ENCODE peak calls at places on chromosomes 6 and 20, in four cellular contexts. V is K562, L is HL-60, I is GM12878. Q is an unnamed sample.

GRCh38 chr6:112249489-112249888 is 4.9 kb downstream of the LAMA4 start:
- DNase-seq in I (no peak), V (no peak), L (no peak), Q (no peak)

GRCh38 chr6:99779631-99780555 is 173.3 kb downstream of the PRDM13 start:
- DNase-seq in L (no peak), V (no peak), I (no peak), Q (no peak)

GRCh38 chr20:49433387-49433786 is 49.1 kb downstream of the KCNB1 start:
- DNase-seq in I (no peak), L (no peak), V (no peak), Q (no peak)

GRCh38 chr6:150267686-150268561 is 100.9 kb upstream of the IYD start:
- DNase-seq in I (no peak), V (peak; percentile 58), L (no peak), Q (no peak)

GRCh38 chr6:70413829-70414494 is 654 bp downstream of the FAM135A start:
- DNase-seq in V (no peak), I (no peak), L (no peak), Q (no peak)

GRCh38 chr6:43070028-43070632 is 6.0 kb upstream of the PTK7 start:
- DNase-seq in V (peak; percentile 58), I (no peak), L (no peak), Q (peak; percentile 70)

GRCh38 chr20:64068381-64069208 is 5.6 kb downstream of the TCEA2 start:
- DNase-seq in V (no peak), L (no peak), I (no peak), Q (no peak)

GRCh38 chr20:61963149-61963548 is 102.5 kb downstream of the TAF4 start:
- DNase-seq in V (no peak), I (no peak), L (no peak), Q (no peak)

GRCh38 chr6:28693033-28693750 is 167.5 kb downstream of the GPX5 start:
- DNase-seq in V (no peak), I (no peak), L (no peak), Q (no peak)

GRCh38 chr6:16731503-16732018 is 29.7 kb downstream of the ATXN1 start:
- DNase-seq in V (no peak), L (no peak), I (peak; percentile 61), Q (peak; percentile 27)

GRCh38 chr6:11062715-11063114 is 18.6 kb upstream of the ELOVL2 start:
- DNase-seq in V (no peak), I (no peak), L (no peak), Q (no peak)

GRCh38 chr6:10837692-10837996 is 695 bp downstream of the MAK start:
- DNase-seq in I (no peak), L (peak; percentile 8), V (peak; percentile 35), Q (peak; percentile 7)

GRCh38 chr20:62148908-62149314 is 5.3 kb downstream of the SS18L1 start:
- DNase-seq in I (no peak), V (no peak), L (no peak), Q (no peak)

GRCh38 chr6:32983493-32983848 is 15.1 kb downstream of the BRD2 start:
- DNase-seq in I (no peak), L (no peak), V (no peak), Q (no peak)

GRCh38 chr6:145836767-145837166 is 22.2 kb upstream of the FBXO30 start:
- DNase-seq in V (no peak), L (no peak), I (no peak), Q (no peak)

GRCh38 chr20:50695144-50695872 is 4.0 kb upstream of the RIPOR3 start:
- DNase-seq in I (no peak), L (no peak), V (no peak), Q (no peak)

GRCh38 chr6:49453221-49453620 is 9.8 kb downstream of the MMUT start:
- DNase-seq in I (no peak), V (no peak), L (no peak), Q (no peak)

GRCh38 chr6:29791162-29791561 is 36.5 kb upstream of the HLA-G start:
- DNase-seq in I (no peak), L (no peak), V (no peak), Q (no peak)

GRCh38 chr6:98808522-98809210 is 25.7 kb upstream of the POU3F2 start:
- DNase-seq in I (no peak), L (no peak), V (no peak), Q (no peak)

GRCh38 chr6:45896783-45897441 is 118.7 kb downstream of the CLIC5 start:
- DNase-seq in V (no peak), L (no peak), I (no peak), Q (no peak)

GRCh38 chr6:96022225-96022624 is 6.5 kb downstream of the FUT9 start:
- DNase-seq in L (no peak), V (no peak), I (no peak), Q (no peak)

GRCh38 chr6:30972816-30973215 is 10.7 kb upstream of the MUC21 start:
- DNase-seq in L (no peak), I (no peak), V (no peak), Q (no peak)

GRCh38 chr6:25450469-25451198 is 171.5 kb downstream of the CARMIL1 start:
- DNase-seq in I (no peak), V (no peak), L (no peak), Q (no peak)

GRCh38 chr20:36823126-36823525 is 49.6 kb upstream of the DSN1 start:
- DNase-seq in I (no peak), L (no peak), V (no peak), Q (no peak)

GRCh38 chr6:169490409-169490708 is 211.5 kb downstream of the WDR27 start:
- DNase-seq in V (no peak), L (no peak), I (no peak), Q (no peak)

GRCh38 chr6:6218246-6219085 is 102.0 kb downstream of the F13A1 start:
- DNase-seq in I (no peak), V (no peak), L (no peak), Q (no peak)

GRCh38 chr6:150902142-150902800 is 36.8 kb downstream of the MTHFD1L start:
- DNase-seq in I (no peak), V (no peak), L (no peak), Q (no peak)

GRCh38 chr6:147382945-147383554 is 125.4 kb upstream of the SAMD5 start:
- DNase-seq in V (peak; percentile 38), L (no peak), I (no peak), Q (no peak)

GRCh38 chr6:138943089-138943625 is 44.9 kb downstream of the REPS1 start:
- DNase-seq in I (no peak), V (no peak), L (no peak), Q (no peak)

GRCh38 chr6:89475634-89476033 is 42.7 kb downstream of the ANKRD6 start:
- DNase-seq in I (peak; percentile 13), V (no peak), L (no peak), Q (no peak)

GRCh38 chr20:35271073-35271882 is 6.6 kb downstream of the MMP24OS start:
- DNase-seq in V (peak; percentile 82), L (no peak), I (no peak), Q (no peak)

GRCh38 chr20:38692436-38693411 is 31.6 kb upstream of the SLC32A1 start:
- DNase-seq in I (no peak), V (peak; percentile 82), L (no peak), Q (no peak)

GRCh38 chr20:17732907-17733521 is 33.2 kb downstream of the BANF2 start:
- DNase-seq in L (no peak), I (no peak), V (no peak), Q (no peak)

GRCh38 chr6:152094992-152095592 is 287.6 kb downstream of the ESR1 start:
- DNase-seq in I (no peak), L (peak; percentile 83), V (peak; percentile 39), Q (no peak)
- TF ChIP-seq SPI1 in I (peak; percentile 6), L (peak; percentile 49), V (peak; percentile 61), Q (no peak)

GRCh38 chr6:39892490-39893129 is 41.7 kb downstream of the MOCS1 start:
- DNase-seq in I (peak; percentile 2), L (no peak), V (peak; percentile 58), Q (peak; percentile 43)
- TF ChIP-seq SPI1 in I (no peak), L (no peak), V (no peak), Q (no peak)

DNA sequence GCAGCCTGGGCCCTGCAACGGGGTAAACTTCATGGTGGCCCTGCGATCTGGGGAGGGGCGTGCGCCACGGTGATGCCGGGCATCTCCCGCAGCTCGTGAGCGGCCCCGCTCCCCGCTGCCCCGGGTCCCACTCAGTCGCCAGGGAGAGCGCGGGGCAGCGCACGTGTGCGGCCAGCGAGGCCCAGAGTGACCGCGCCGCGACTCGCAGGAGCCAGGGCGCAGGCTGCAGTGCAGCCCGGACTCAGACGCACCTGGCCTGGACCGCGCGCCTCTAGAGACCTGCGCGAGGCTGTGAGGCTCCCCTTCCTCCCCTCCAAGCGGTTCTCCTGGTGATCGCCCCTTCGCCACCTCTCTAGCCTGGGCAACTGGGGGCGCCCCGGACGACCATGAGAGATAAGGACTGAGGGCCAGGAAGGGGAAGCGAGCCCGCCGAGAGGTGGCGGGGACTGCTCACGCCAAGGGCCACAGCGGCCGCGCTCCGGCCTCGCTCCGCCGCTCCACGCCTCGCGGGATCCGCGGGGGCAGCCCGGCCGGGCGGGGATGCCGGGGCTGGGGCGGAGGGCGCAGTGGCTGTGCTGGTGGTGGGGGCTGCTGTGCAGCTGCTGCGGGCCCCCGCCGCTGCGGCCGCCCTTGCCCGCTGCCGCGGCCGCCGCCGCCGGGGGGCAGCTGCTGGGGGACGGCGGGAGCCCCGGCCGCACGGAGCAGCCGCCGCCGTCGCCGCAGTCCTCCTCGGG is 684 bp downstream of the BMP6 start:
- DNase-seq in L (no peak), V (peak; percentile 16), I (no peak), Q (peak; percentile 37)
- TF ChIP-seq SPI1 in L (no peak), V (no peak), I (no peak), Q (no peak)

DNA sequence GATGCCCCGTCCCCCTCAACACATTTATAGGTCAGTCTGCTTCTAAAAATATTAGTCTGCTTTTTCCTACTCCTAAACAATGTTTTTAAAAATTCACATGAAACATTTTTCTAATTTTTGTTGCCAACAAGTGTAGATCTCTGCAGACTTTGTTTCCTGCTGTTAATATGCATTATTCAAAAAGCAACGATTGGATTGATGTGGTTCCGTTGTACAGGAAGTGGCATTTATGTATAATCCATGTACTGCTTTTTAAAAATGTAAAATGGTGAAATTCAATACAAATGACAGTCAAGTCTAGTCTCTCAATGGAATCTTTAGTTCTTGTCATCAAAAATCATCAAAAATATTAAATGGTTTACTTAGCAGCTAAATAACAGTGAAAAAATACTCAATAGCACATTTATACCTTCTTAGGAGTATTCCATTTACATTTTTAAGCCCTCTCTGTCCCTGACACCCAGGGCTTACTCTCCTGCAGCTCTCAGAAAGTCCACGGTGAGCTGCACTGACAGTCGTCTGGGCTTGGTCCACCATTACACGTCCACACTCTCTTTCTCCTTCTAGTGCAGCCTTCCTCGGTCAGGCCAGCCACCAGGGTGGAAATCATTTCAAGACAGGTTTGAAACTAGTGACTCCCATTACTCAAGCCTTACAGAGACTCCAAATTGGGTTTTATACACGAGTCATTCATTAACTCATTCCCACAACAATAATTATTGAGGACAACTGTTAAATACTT is 211.5 kb downstream of the TMEM200A start:
- DNase-seq in V (no peak), I (no peak), L (no peak), Q (no peak)
- TF ChIP-seq SPI1 in V (no peak), I (no peak), L (no peak), Q (no peak)

GRCh38 chr20:2023151-2023550 is 29.3 kb upstream of the PDYN start:
- DNase-seq in V (peak; percentile 10), I (no peak), L (no peak), Q (no peak)

GRCh38 chr20:2026514-2026913 is 32.7 kb upstream of the PDYN start:
- DNase-seq in V (no peak), I (no peak), L (no peak), Q (no peak)

GRCh38 chr20:2026004-2026403 is 32.1 kb upstream of the PDYN start:
- DNase-seq in L (no peak), I (no peak), V (no peak), Q (no peak)

GRCh38 chr20:2022163-2022562 is 28.3 kb upstream of the PDYN start:
- DNase-seq in V (no peak), L (peak; percentile 26), I (no peak), Q (no peak)
- TF ChIP-seq SPI1 in V (no peak), L (no peak), I (no peak), Q (no peak)